ENCODE peak calls at places on chromosomes 2 and 18, in six cellular contexts. Q is HCT116, Y is HepG2, H is GM12878, K is A549, G is IMR-90. Z is an unnamed sample.

GRCh38 chr2:174337337-174338154 is 2.8 kb downstream of the SP9 start:
- DNase-seq in Q (no peak), Y (no peak), H (no peak), K (peak; percentile 73), G (no peak), Z (peak; percentile 58)

GRCh38 chr18:46917108-46917807 is at the start of the genes KATNAL2 and PIAS2:
- DNase-seq in Q (peak; percentile 21), Y (peak; percentile 24), H (no peak), K (peak; percentile 68), G (peak; percentile 58), Z (peak; percentile 77)

GRCh38 chr2:150484461-150484931 is 3.0 kb downstream of the RND3 start:
- DNase-seq in Q (no peak), Y (no peak), H (no peak), K (no peak), G (peak; percentile 42), Z (no peak)

GRCh38 chr18:61972389-61973264 is 79.8 kb upstream of the RNF152 start:
- DNase-seq in Q (no peak), Y (no peak), H (no peak), K (no peak), G (no peak), Z (no peak)

GRCh38 chr2:163734911-163735691 is 707 bp downstream of the FIGN start:
- DNase-seq in Q (no peak), Y (no peak), H (no peak), K (peak; percentile 16), G (peak; percentile 11), Z (no peak)

GRCh38 chr2:152126664-152127063 is 27.8 kb upstream of the CACNB4 start:
- DNase-seq in Q (no peak), Y (no peak), H (no peak), K (peak; percentile 32), G (no peak), Z (no peak)

GRCh38 chr2:136359121-136359965 is 241.4 kb upstream of the CXCR4 start:
- DNase-seq in Q (no peak), Y (no peak), H (no peak), K (no peak), G (no peak), Z (no peak)

GRCh38 chr2:28348149-28348567 is 44.5 kb upstream of the FOSL2 start:
- DNase-seq in Q (no peak), Y (no peak), H (no peak), K (no peak), G (no peak), Z (no peak)

GRCh38 chr2:85804583-85804982 is 50.8 kb downstream of the ATOH8 start:
- DNase-seq in Q (no peak), Y (no peak), H (no peak), K (peak; percentile 36), G (no peak), Z (peak; percentile 29)

GRCh38 chr2:30366199-30366691 is 80.8 kb upstream of the LCLAT1 start:
- DNase-seq in Q (no peak), Y (no peak), H (no peak), K (no peak), G (peak; percentile 68), Z (no peak)

GRCh38 chr2:144307711-144308110 is 212.2 kb downstream of the ZEB2 start:
- DNase-seq in Q (no peak), Y (no peak), H (no peak), K (no peak), G (no peak), Z (no peak)

GRCh38 chr2:112877423-112877822 is 33.5 kb upstream of the IL37 start:
- DNase-seq in Q (no peak), Y (no peak), H (no peak), K (no peak), G (peak; percentile 41), Z (no peak)

GRCh38 chr2:43115884-43116283 is 110.5 kb downstream of the ZFP36L2 start:
- DNase-seq in Q (no peak), Y (no peak), H (no peak), K (no peak), G (no peak), Z (no peak)

GRCh38 chr18:58668897-58669296 is 2.4 kb upstream of the MALT1 start:
- DNase-seq in Q (peak; percentile 47), Y (peak; percentile 79), H (no peak), K (no peak), G (peak; percentile 80), Z (no peak)

GRCh38 chr2:198287706-198288105 is 483.3 kb downstream of the PLCL1 start:
- DNase-seq in Q (no peak), Y (no peak), H (no peak), K (no peak), G (no peak), Z (no peak)

GRCh38 chr2:169684135-169684565 is 10.1 kb downstream of the CFAP210 start:
- DNase-seq in Q (no peak), Y (no peak), H (no peak), K (no peak), G (no peak), Z (no peak)

GRCh38 chr2:216064014-216064630 is 17.5 kb downstream of the PECR start:
- DNase-seq in Q (no peak), Y (no peak), H (no peak), K (no peak), G (peak; percentile 43), Z (no peak)

GRCh38 chr2:143717532-143718168 is 588.4 kb downstream of the ARHGAP15 start:
- DNase-seq in Q (no peak), Y (no peak), H (no peak), K (no peak), G (peak; percentile 27), Z (no peak)

GRCh38 chr2:240615830-240616547 is 9.3 kb upstream of the GPR35 start:
- DNase-seq in Q (no peak), Y (no peak), H (no peak), K (no peak), G (no peak), Z (no peak)

DNA sequence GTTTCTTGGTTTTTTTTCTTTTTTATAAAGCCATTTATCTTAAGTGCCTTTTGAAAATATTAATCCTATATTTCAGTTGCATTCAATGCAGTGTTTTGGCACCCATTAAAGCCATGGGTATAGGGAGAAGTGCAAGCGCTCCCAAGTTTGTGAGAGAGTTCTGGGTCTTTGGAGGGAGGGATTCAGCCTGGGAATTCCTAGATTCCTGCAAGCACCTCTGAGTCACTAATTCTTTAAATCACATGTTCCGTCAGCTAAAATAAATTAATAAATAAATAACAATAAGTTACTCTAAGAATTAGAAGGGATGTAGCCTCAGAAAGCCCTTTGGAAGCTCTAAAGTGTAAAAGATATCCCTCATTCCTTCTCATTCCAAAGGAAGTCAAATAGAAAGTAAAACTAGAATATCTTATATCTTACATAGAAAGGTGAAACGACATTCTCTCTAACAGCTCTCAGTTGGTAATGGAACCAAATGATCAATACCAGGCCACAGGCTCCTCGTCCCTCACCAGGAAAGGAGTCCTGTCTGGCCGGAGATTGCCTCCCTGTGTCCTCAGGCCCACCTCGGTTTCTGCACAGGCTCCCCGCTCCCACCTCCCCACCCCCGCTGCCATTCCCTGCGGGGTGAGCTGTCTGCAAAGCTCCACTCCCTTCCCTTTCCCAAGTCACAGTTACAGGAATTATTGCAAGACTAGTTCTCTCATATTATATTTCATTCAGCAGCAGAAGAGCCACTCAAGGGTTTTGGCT is 222.3 kb upstream of the RBBP8 start:
- DNase-seq in Q (no peak), Y (no peak), H (no peak), K (peak; percentile 75), G (peak; percentile 64), Z (no peak)
- TF ChIP-seq RAD21 in Q (no peak), Y (no peak), H (no peak), K (peak; percentile 43), G (no peak), Z (no peak)

GRCh38 chr2:189662674-189663226 is 1.5 kb downstream of the ASNSD1 start:
- DNase-seq in Q (no peak), Y (no peak), H (no peak), K (no peak), G (no peak), Z (no peak)
- TF ChIP-seq RAD21 in Q (no peak), Y (no peak), H (no peak), K (no peak), G (no peak), Z (no peak)

DNA sequence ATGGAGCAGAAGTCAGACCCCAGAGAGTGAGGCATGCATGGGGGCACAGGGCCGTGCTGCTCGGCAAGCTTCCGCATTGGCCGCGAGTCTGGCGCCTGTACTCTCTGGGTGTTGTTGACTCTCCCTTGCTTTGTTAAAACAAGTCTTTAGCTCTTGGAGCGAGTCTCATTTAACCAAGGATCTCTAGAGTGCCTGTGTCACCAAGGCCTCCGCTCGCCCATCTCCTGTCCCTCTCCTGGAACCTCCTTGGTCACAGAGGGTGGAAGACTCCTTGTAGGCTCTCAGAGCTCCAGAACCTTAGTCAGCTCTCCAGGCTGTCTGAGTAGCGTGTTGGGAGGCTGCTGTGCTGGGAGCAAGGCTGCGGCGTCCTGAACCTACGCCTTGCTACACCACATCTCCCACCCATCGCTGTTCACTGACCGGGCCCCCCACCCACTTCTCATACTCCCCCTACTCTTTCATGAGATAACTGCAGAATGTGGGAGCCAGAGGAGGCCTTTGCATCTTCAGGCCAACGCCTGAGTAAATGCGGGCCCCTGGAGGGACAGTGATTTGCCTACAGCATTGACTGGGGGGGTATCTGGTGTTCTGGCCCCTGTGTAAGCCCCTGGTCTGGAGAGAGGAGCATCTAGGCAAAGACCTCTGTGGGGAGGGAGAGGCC is 66.1 kb downstream of the CIB4 start:
- DNase-seq in Q (no peak), Y (no peak), H (no peak), K (no peak), G (no peak), Z (no peak)
- TF ChIP-seq RAD21 in Q (no peak), Y (no peak), H (no peak), K (no peak), G (no peak), Z (no peak)

DNA sequence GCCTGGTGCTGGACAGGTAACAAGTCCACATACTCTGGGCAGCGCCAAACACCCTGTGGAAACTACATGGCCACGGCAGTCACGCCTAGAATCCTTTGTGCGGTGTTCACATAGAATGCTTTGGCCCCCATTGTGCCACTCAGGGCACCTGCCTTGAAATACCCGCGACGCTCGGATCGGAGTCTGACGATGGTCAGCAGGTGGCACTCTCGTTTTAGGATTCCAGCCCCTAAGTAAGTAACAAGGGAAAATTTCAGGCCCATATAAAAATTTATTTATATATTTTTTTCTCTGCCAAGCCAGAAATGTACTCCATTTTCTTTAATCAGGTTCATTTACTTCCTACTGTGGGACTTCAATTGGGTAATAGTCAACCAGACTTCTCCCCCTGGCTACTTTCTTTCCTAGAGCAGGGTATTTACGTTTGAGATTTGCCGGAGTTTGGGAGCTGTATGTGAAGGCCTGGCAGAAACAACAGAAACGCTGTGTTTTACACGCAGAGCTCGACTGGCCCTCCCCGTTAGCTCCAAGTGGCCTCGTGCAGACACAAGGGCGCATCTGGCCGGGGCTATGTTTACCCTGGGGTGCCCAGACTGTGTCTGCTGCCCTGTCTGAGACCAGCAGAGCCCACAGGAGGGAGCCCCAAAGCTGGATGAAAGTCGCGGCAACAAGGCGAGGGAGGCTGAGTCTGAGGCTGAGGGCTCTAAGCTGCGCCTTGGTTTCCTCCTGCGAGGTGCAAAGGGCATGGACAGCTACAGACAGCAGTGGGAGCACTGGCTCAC is 41.6 kb downstream of the LRRC30 start:
- DNase-seq in Q (no peak), Y (peak; percentile 55), H (no peak), K (peak; percentile 71), G (peak; percentile 61), Z (peak; percentile 43)
- TF ChIP-seq RAD21 in Q (peak; percentile 18), Y (peak; percentile 40), H (no peak), K (peak; percentile 77), G (peak; percentile 67), Z (no peak)